ENCODE peak calls at places on chromosomes 2 and 18, in eight cellular contexts. S is stimulated activated CD4-positive, alpha-beta T cell treated with anti-CD3 and anti-CD28 coated beads, Interleukin-4, amount 100 ng/mL, for 48 hours; P is effector CD4-positive, alpha-beta T cell; H is H7; T is right cardiac atrium; M is caudate nucleus; L is HTR-8/SVneo; X is transverse colon. U is an unnamed sample.

GRCh38 chr18:9343577-9343976 is 9.0 kb downstream of the TWSG1 start:
- DNase-seq in S (no peak), P (no peak), H (no peak), T (no peak), M (no peak), L (no peak), X (no peak), U (no peak)

GRCh38 chr18:13242797-13243196 is 24.2 kb downstream of the LDLRAD4 start:
- DNase-seq in S (no peak), P (no peak), H (peak), T (no peak), M (no peak), L (no peak), X (no peak), U (no peak)

GRCh38 chr18:79497638-79498081 is 101.9 kb downstream of the NFATC1 start:
- DNase-seq in S (no peak), P (no peak), H (no peak), T (no peak), M (no peak), L (no peak), X (no peak), U (no peak)

GRCh38 chr2:157900203-157900602 is 24.1 kb upstream of the ACVR1 start:
- DNase-seq in S (no peak), P (no peak), H (no peak), T (no peak), M (no peak), L (no peak), X (no peak), U (no peak)

GRCh38 chr18:46281185-46282176 is 177.3 kb downstream of the HAUS1 start:
- DNase-seq in S (peak), P (peak), H (no peak), T (peak), M (peak), L (peak), X (peak), U (no peak)

GRCh38 chr2:75522543-75523312 is 38.0 kb downstream of the EVA1A start:
- DNase-seq in S (no peak), P (no peak), H (no peak), T (no peak), M (no peak), L (no peak), X (no peak), U (no peak)

GRCh38 chr2:57330447-57330846 is 716.2 kb upstream of the VRK2 start:
- DNase-seq in S (no peak), P (no peak), H (no peak), T (no peak), M (no peak), L (peak), X (no peak), U (peak)

GRCh38 chr18:3040183-3040582 is 27.2 kb upstream of the LPIN2 start:
- DNase-seq in S (no peak), P (no peak), H (no peak), T (no peak), M (no peak), L (no peak), X (no peak), U (no peak)

GRCh38 chr2:241844066-241844728 is 14.5 kb downstream of the PDCD1 start:
- DNase-seq in S (peak), P (peak), H (peak), T (peak), M (no peak), L (no peak), X (peak), U (no peak)

GRCh38 chr2:40037303-40037702 is 258.2 kb upstream of the THUMPD2 start:
- DNase-seq in S (no peak), P (no peak), H (no peak), T (no peak), M (no peak), L (no peak), X (no peak), U (no peak)

GRCh38 chr2:233600361-233600760 is 17.1 kb upstream of the UGT1A8 start:
- DNase-seq in S (no peak), P (no peak), H (no peak), T (no peak), M (no peak), L (no peak), X (no peak), U (no peak)

GRCh38 chr2:37914340-37914739 is 10.7 kb upstream of the RMDN2 start:
- DNase-seq in S (no peak), P (no peak), H (no peak), T (no peak), M (no peak), L (no peak), X (no peak), U (no peak)

GRCh38 chr18:55314615-55315237 is 273.3 kb downstream of the TCF4 start:
- DNase-seq in S (no peak), P (no peak), H (peak), T (no peak), M (no peak), L (no peak), X (no peak), U (no peak)